ENCODE peak calls at places on chromosome 17, in four cellular contexts. R is neural progenitor cell, U is fibroblast of lung, G is MM.1S. O is an unnamed sample. For H3K36me3, the result is how much of the 10 kb centered on the place peaks cover.

GRCh38 chr17:13806023-13806553 is 204.4 kb upstream of the HS3ST3A1 start:
- DNase-seq in R (no peak), U (no peak), G (no peak), O (no peak)

GRCh38 chr17:80000955-80001354 is 34.7 kb downstream of the TBC1D16 start:
- DNase-seq in R (no peak), U (no peak), G (no peak), O (no peak)

GRCh38 chr17:59786536-59787319 is 79.3 kb downstream of the VMP1 start:
- DNase-seq in R (peak), U (peak), G (peak), O (peak)

GRCh38 chr17:82201498-82201910 is 11.1 kb downstream of the CCDC57 start:
- DNase-seq in R (no peak), U (no peak), G (no peak), O (no peak)

GRCh38 chr17:70661342-70662222 is 492.2 kb downstream of the KCNJ2 start:
- DNase-seq in R (no peak), U (peak), G (no peak), O (peak)

GRCh38 chr17:81230043-81230820 is 7.5 kb upstream of the CEP131 start:
- DNase-seq in R (no peak), U (no peak), G (no peak), O (no peak)

GRCh38 chr17:40303009-40303657 is 5.8 kb upstream of the RARA start:
- DNase-seq in R (peak), U (peak), G (peak), O (peak)

GRCh38 chr17:68288804-68289203 is 2.1 kb downstream of the SLC16A6 start:
- DNase-seq in R (peak), U (no peak), G (no peak), O (no peak)

GRCh38 chr17:65092262-65092661 is 35.7 kb upstream of the GNA13 start:
- DNase-seq in R (no peak), U (peak), G (no peak), O (no peak)

GRCh38 chr17:70258465-70258864 is 89.1 kb downstream of the KCNJ2 start:
- DNase-seq in R (no peak), U (no peak), G (no peak), O (peak)

GRCh38 chr17:7888184-7888920 is at the start of gene CHD3:
- DNase-seq in R (peak), U (no peak), G (no peak), O (peak)

GRCh38 chr17:33262724-33263123 is 30.4 kb downstream of the ASIC2 start:
- DNase-seq in R (no peak), U (peak), G (no peak), O (no peak)

GRCh38 chr17:39564201-39564828 is 43.4 kb downstream of the NEUROD2 start:
- DNase-seq in R (peak), U (no peak), G (no peak), O (no peak)

GRCh38 chr17:27319536-27320221 is 25.8 kb downstream of the WSB1 start:
- DNase-seq in R (no peak), U (peak), G (no peak), O (peak)

GRCh38 chr17:80781851-80782277 is 209.8 kb upstream of the CHMP6 start:
- DNase-seq in R (no peak), U (no peak), G (no peak), O (no peak)

GRCh38 chr17:36937961-36938565 is 788 bp downstream of the LHX1 start:
- DNase-seq in R (peak), U (peak), G (no peak), O (no peak)

GRCh38 chr17:17435323-17435722 is 41.5 kb upstream of the MED9 start:
- DNase-seq in R (no peak), U (peak), G (no peak), O (no peak)

GRCh38 chr17:12431188-12431587 is 234.5 kb upstream of the MYOCD start:
- DNase-seq in R (no peak), U (no peak), G (no peak), O (no peak)

GRCh38 chr17:57662644-57663308 is 82.3 kb downstream of the CCDC182 start:
- DNase-seq in R (peak), U (peak), G (no peak), O (peak)

GRCh38 chr17:11980813-11981212 is 16.5 kb downstream of the ZNF18 start:
- DNase-seq in R (no peak), U (no peak), G (no peak), O (no peak)

GRCh38 chr17:1012823-1013728 is 16.1 kb downstream of the TIMM22 start:
- DNase-seq in R (no peak), U (no peak), G (no peak), O (no peak)

GRCh38 chr17:2174471-2175293 is 119.8 kb downstream of the HIC1 start:
- DNase-seq in R (no peak), U (peak), G (no peak), O (no peak)

GRCh38 chr17:2171725-2172446 is 117.0 kb downstream of the HIC1 start:
- DNase-seq in R (no peak), U (peak), G (no peak), O (peak)

GRCh38 chr17:2173005-2173404 is 118.1 kb downstream of the HIC1 start:
- DNase-seq in R (no peak), U (peak), G (no peak), O (no peak)

GRCh38 chr17:2174048-2174447 is 119.1 kb downstream of the HIC1 start:
- DNase-seq in R (no peak), U (peak), G (no peak), O (no peak)

DNA sequence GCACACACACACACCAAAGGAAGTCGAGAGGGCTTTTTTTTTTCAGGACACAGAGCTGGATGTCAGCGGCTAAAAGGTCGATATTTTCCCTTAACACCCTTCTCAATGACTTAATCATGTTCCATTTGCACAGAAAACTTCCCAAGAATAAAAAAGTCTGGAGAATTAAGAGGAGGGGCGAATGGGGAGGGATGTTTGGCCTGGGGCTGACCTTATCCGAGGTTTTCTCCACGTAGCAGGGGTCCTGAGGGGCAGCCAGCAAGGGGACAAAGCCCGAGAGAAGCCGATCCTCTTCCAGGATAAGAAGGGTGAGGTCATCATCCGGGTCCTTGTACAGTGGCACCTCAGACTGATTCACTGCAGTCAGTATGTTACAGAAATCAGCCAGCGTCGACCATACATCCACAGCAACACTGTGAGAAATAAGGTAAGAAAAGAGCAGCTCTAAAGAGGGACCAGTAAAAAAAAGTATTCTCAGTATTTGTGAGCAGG is 117.6 kb downstream of the HIC1 start:
- DNase-seq in R (peak), U (peak), G (no peak), O (no peak)
- H3K9ac ChIP-seq in R (no peak), U (peak), G (no peak), O (no peak)

DNA sequence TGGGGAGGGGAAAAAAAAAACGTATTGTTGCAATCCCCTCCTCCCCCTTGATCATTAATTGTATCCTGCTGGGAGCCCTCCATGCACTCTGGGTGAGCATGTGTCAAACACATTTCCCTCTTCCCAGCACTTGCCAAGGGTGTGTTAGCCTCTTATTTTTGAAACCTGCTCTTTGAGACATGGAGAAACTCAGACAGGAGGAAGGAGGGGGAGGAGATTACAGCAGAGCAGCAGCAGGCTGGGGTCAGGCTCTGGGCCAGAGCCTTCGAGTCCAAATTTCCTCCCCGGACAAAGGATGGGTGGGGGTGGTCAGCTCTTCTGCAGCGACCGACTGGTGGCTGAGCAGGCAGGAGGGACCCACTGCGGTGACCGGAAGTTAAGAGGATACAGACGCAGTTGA is 64.8 kb downstream of the SOX9 start:
- DNase-seq in R (no peak), U (peak), G (no peak), O (no peak)
- H3K36me3 ChIP-seq in R (under half), U (under half), G (under half), O (under half)

DNA sequence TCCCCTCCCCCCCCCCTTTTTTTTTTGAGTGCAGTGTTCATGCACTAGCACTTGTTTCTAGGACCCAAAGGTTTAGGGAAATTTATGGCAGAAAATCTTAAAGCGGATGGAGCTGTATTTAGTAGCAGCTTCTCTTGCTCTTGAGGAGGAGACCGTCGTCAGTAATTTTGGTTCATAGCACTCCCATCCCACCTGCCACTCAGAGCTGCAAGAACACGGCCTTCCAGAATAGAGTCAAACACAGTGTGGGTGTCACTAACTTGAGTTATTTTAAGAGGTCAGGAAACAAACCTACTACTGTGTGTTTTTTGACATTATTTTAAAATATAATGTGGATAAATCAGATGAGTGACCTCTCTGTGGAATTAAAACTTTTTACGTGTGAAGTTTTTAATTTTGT is 37.3 kb downstream of the SEC14L1 start:
- DNase-seq in R (no peak), U (no peak), G (no peak), O (no peak)
- H3K27ac ChIP-seq in R (no peak), U (no peak), G (no peak), O (no peak)

DNA sequence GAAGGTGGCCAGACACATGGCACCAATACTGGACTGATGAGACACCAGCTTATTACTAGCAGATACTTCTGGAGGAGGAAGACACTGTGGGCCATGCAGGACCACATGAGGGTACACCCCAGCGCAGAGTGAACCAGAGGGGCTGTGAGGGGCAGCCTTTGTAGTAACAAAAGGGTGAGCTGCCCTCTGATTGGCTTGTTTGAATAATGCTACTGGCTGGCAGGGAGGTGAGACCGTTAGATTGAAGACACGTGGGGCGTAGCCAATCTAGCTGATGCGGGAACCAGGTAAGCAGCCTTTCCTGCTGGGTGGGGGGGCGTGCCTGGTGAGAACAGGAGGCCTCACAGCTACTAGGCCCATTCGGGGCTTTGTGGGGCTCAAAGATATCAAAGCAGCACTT is 102.8 kb upstream of the SEC14L1 start:
- DNase-seq in R (no peak), U (no peak), G (no peak), O (no peak)
- H3K9ac ChIP-seq in R (no peak), U (no peak), G (no peak), O (no peak)

DNA sequence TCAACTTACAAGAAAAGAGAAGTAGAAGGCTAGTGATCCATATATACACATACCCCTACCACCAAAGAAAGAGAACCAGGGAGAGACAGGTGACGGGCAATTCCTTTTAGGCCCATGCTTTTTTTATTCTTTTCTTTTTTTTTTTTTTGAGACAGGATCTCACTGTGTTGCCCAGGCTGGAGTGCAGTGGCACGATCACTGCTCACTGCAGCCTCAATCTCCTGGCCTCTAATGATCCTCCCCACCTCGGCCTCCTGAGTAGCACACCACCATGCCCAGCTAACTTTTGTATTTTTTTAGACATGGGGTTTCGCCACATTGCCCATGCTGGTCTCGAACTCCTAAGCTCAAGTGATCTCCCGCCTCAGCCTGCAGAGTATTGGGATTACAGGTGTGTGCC is 4.8 kb downstream of the HSPB9 start:
- DNase-seq in R (no peak), U (no peak), G (no peak), O (no peak)
- H3K36me3 ChIP-seq in R (under half), U (under half), G (under half), O (under half)

GRCh38 chr17:75240394-75241142 is 20.8 kb downstream of the GGA3 start:
- DNase-seq in R (peak), U (peak), G (peak), O (no peak)

GRCh38 chr17:75241502-75241901 is 19.9 kb downstream of the GGA3 start:
- DNase-seq in R (no peak), U (no peak), G (no peak), O (no peak)

GRCh38 chr17:75242461-75243042 is 18.9 kb downstream of the GGA3 start:
- DNase-seq in R (no peak), U (no peak), G (no peak), O (no peak)

GRCh38 chr17:75241143-75241430 is 20.3 kb downstream of the GGA3 start:
- DNase-seq in R (no peak), U (no peak), G (no peak), O (no peak)

GRCh38 chr17:75241996-75242460 is 19.4 kb downstream of the GGA3 start:
- DNase-seq in R (no peak), U (peak), G (no peak), O (no peak)
- H3K27ac ChIP-seq in R (no peak), U (peak), G (no peak), O (no peak)

GRCh38 chr17:61402073-61402541 is 2.5 kb downstream of the TBX2 start:
- DNase-seq in R (no peak), U (no peak), G (no peak), O (no peak)

GRCh38 chr17:61399131-61400057 is at the start of gene TBX2:
- DNase-seq in R (peak), U (peak), G (peak), O (peak)

GRCh38 chr17:61400058-61400785 is 579 bp downstream of the TBX2 start:
- DNase-seq in R (peak), U (peak), G (no peak), O (no peak)

GRCh38 chr17:61401280-61402072 is 1.8 kb downstream of the TBX2 start:
- DNase-seq in R (peak), U (peak), G (no peak), O (no peak)

GRCh38 chr17:61400786-61401279 is 1.2 kb downstream of the TBX2 start:
- DNase-seq in R (peak), U (peak), G (no peak), O (no peak)
- H3K9ac ChIP-seq in R (no peak), U (peak), G (no peak), O (peak)

GRCh38 chr17:78079253-78079652 is 49.3 kb downstream of the TMC6 start:
- DNase-seq in R (no peak), U (no peak), G (no peak), O (no peak)

GRCh38 chr17:78082988-78083387 is 45.6 kb downstream of the TMC6 start:
- DNase-seq in R (no peak), U (no peak), G (no peak), O (no peak)

GRCh38 chr17:78086740-78087139 is 41.8 kb downstream of the TMC6 start:
- DNase-seq in R (no peak), U (no peak), G (no peak), O (no peak)

GRCh38 chr17:78081551-78081950 is 47.0 kb downstream of the TMC6 start:
- DNase-seq in R (no peak), U (no peak), G (no peak), O (no peak)
- H3K36me3 ChIP-seq in R (under half), U (under half), G (under half), O (under half)

O was measured in colonic mucosa.